ENCODE peak calls at places on chromosomes 16 and 17, in four cellular contexts. F is hippocampal formation, L is skeletal muscle cell, O is NCI-H510A treated with DMSO at 0.1 percent for 48 hours. T is an unnamed sample.
A peak's percentile ranks its signal among the peaks of the same experiment; 100 is the strongest.

GRCh38 chr17:17849147-17849820 is 12.5 kb upstream of the SREBF1 start:
- DNase-seq in F (peak; percentile 45), L (no peak), O (peak; percentile 19), T (peak; percentile 83)

GRCh38 chr17:16463341-16464000 is 28.5 kb downstream of the LRRC75A start:
- DNase-seq in F (no peak), L (no peak), O (peak; percentile 72), T (no peak)

GRCh38 chr16:88798772-88799455 is 4.7 kb upstream of the CDT1 start:
- DNase-seq in F (no peak), L (no peak), O (no peak), T (no peak)

GRCh38 chr17:14107889-14108288 is 38.6 kb downstream of the COX10 start:
- DNase-seq in F (no peak), L (no peak), O (no peak), T (peak; percentile 11)

GRCh38 chr16:11014159-11014558 is 69.8 kb downstream of the CLEC16A start:
- DNase-seq in F (no peak), L (no peak), O (no peak), T (peak; percentile 93)

GRCh38 chr17:3744032-3744431 is 20.3 kb downstream of the HASPIN start:
- DNase-seq in F (no peak), L (no peak), O (no peak), T (no peak)

GRCh38 chr16:82059983-82060421 is 24.9 kb downstream of the HSD17B2 start:
- DNase-seq in F (no peak), L (no peak), O (no peak), T (no peak)

GRCh38 chr17:82943751-82944150 is 103.9 kb upstream of the ZNF750 start:
- DNase-seq in F (no peak), L (no peak), O (no peak), T (no peak)

GRCh38 chr17:4696432-4696796 is 7.5 kb downstream of the PELP1 start:
- DNase-seq in F (no peak), L (no peak), O (no peak), T (no peak)

GRCh38 chr17:17987901-17988300 is 15.2 kb downstream of the DRC3 start:
- DNase-seq in F (no peak), L (no peak), O (peak; percentile 59), T (no peak)

GRCh38 chr17:77095461-77095860 is 45.3 kb upstream of the SEC14L1 start:
- DNase-seq in F (no peak), L (no peak), O (no peak), T (no peak)

GRCh38 chr16:58125781-58126335 is 3.3 kb downstream of the CFAP20 start:
- DNase-seq in F (no peak), L (no peak), O (no peak), T (no peak)

GRCh38 chr16:47732806-47733150 is 271.6 kb downstream of the PHKB start:
- DNase-seq in F (no peak), L (peak; percentile 89), O (no peak), T (peak; percentile 96)

GRCh38 chr16:10122546-10122945 is 59.7 kb downstream of the GRIN2A start:
- DNase-seq in F (no peak), L (no peak), O (no peak), T (no peak)

GRCh38 chr16:80171746-80172145 is 369.0 kb upstream of the DYNLRB2 start:
- DNase-seq in F (no peak), L (no peak), O (no peak), T (no peak)

GRCh38 chr17:64202683-64203430 is 60.2 kb downstream of the TEX2 start:
- DNase-seq in F (peak; percentile 55), L (peak; percentile 46), O (no peak), T (peak; percentile 84)

GRCh38 chr17:38443356-38444026 is 15.2 kb downstream of the ARHGAP23 start:
- DNase-seq in F (no peak), L (no peak), O (no peak), T (no peak)

GRCh38 chr16:47139561-47140185 is 4.1 kb downstream of the NETO2 start:
- DNase-seq in F (no peak), L (no peak), O (no peak), T (peak; percentile 40)

GRCh38 chr17:18184143-18185007 is 747 bp downstream of the ALKBH5 start:
- DNase-seq in F (no peak), L (no peak), O (no peak), T (peak; percentile 46)

GRCh38 chr17:1455291-1455747 is 713 bp downstream of the CRK start:
- DNase-seq in F (no peak), L (no peak), O (peak; percentile 23), T (peak; percentile 72)

GRCh38 chr16:7025616-7026190 is 306.9 kb upstream of the RBFOX1 start:
- DNase-seq in F (peak; percentile 24), L (no peak), O (peak; percentile 11), T (peak; percentile 2)

GRCh38 chr16:12573730-12574383 is 229.8 kb downstream of the CPPED1 start:
- DNase-seq in F (peak; percentile 33), L (no peak), O (peak; percentile 28), T (peak; percentile 50)

T was measured in choroid plexus epithelial cell.